ENCODE peak calls at places on chromosome 2, in seven cellular contexts. One of them, this sample, is unnamed.

GRCh38 chr2:183248866-183249567 is 124.8 kb downstream of the NUP35 start:
- DNase-seq in HFFc6: peak
- DNase-seq in AG09319: no peak
- DNase-seq in brain microvascular endothelial cell: peak
- DNase-seq in adipocyte: peak
- DNase-seq in heart right ventricle: no peak
- DNase-seq in CD4-positive, alpha-beta memory T cell: no peak
- DNase-seq in this sample: peak

GRCh38 chr2:98327776-98328175 is 18.5 kb upstream of the CNGA3 start:
- DNase-seq in AG09319: no peak
- DNase-seq in CD4-positive, alpha-beta memory T cell: no peak
- DNase-seq in adipocyte: no peak
- DNase-seq in heart right ventricle: no peak
- DNase-seq in HFFc6: no peak
- DNase-seq in brain microvascular endothelial cell: no peak
- DNase-seq in this sample: no peak

GRCh38 chr2:168945508-168945907 is 44.4 kb downstream of the G6PC2 start:
- DNase-seq in adipocyte: no peak
- DNase-seq in heart right ventricle: no peak
- DNase-seq in CD4-positive, alpha-beta memory T cell: no peak
- DNase-seq in HFFc6: no peak
- DNase-seq in AG09319: no peak
- DNase-seq in brain microvascular endothelial cell: no peak
- DNase-seq in this sample: no peak

GRCh38 chr2:215029936-215030335 is 108.5 kb downstream of the ABCA12 start:
- DNase-seq in CD4-positive, alpha-beta memory T cell: no peak
- DNase-seq in adipocyte: no peak
- DNase-seq in brain microvascular endothelial cell: no peak
- DNase-seq in HFFc6: no peak
- DNase-seq in heart right ventricle: no peak
- DNase-seq in AG09319: no peak
- DNase-seq in this sample: no peak

GRCh38 chr2:114049826-114050225 is 159.9 kb downstream of the ACTR3 start:
- DNase-seq in CD4-positive, alpha-beta memory T cell: no peak
- DNase-seq in brain microvascular endothelial cell: no peak
- DNase-seq in heart right ventricle: no peak
- DNase-seq in adipocyte: no peak
- DNase-seq in AG09319: no peak
- DNase-seq in HFFc6: no peak
- DNase-seq in this sample: no peak

GRCh38 chr2:172710584-172711024 is 25.0 kb upstream of the RAPGEF4 start:
- DNase-seq in brain microvascular endothelial cell: peak
- DNase-seq in AG09319: peak
- DNase-seq in CD4-positive, alpha-beta memory T cell: no peak
- DNase-seq in adipocyte: peak
- DNase-seq in HFFc6: peak
- DNase-seq in heart right ventricle: no peak
- DNase-seq in this sample: no peak

GRCh38 chr2:36904636-36905035 is 61.7 kb downstream of the STRN start:
- DNase-seq in AG09319: no peak
- DNase-seq in adipocyte: no peak
- DNase-seq in heart right ventricle: no peak
- DNase-seq in CD4-positive, alpha-beta memory T cell: no peak
- DNase-seq in HFFc6: no peak
- DNase-seq in brain microvascular endothelial cell: no peak
- DNase-seq in this sample: no peak

GRCh38 chr2:156399224-156399949 is 36.8 kb upstream of the GPD2 start:
- DNase-seq in adipocyte: peak
- DNase-seq in heart right ventricle: no peak
- DNase-seq in AG09319: peak
- DNase-seq in CD4-positive, alpha-beta memory T cell: no peak
- DNase-seq in HFFc6: peak
- DNase-seq in brain microvascular endothelial cell: no peak
- DNase-seq in this sample: no peak

GRCh38 chr2:200756618-200757321 is 54.9 kb upstream of the BZW1 start:
- DNase-seq in AG09319: no peak
- DNase-seq in heart right ventricle: no peak
- DNase-seq in adipocyte: peak
- DNase-seq in brain microvascular endothelial cell: peak
- DNase-seq in HFFc6: peak
- DNase-seq in CD4-positive, alpha-beta memory T cell: no peak
- DNase-seq in this sample: no peak

GRCh38 chr2:101753207-101753616 is 55.7 kb downstream of the MAP4K4 start:
- DNase-seq in HFFc6: no peak
- DNase-seq in AG09319: no peak
- DNase-seq in heart right ventricle: no peak
- DNase-seq in brain microvascular endothelial cell: no peak
- DNase-seq in adipocyte: peak
- DNase-seq in CD4-positive, alpha-beta memory T cell: no peak
- DNase-seq in this sample: no peak

GRCh38 chr2:3424171-3424795 is 44.8 kb downstream of the TRAPPC12 start:
- DNase-seq in HFFc6: no peak
- DNase-seq in CD4-positive, alpha-beta memory T cell: no peak
- DNase-seq in AG09319: no peak
- DNase-seq in heart right ventricle: no peak
- DNase-seq in adipocyte: no peak
- DNase-seq in brain microvascular endothelial cell: no peak
- DNase-seq in this sample: no peak

GRCh38 chr2:226031078-226031937 is 631.8 kb downstream of the NYAP2 start:
- DNase-seq in adipocyte: peak
- DNase-seq in AG09319: peak
- DNase-seq in heart right ventricle: peak
- DNase-seq in brain microvascular endothelial cell: peak
- DNase-seq in HFFc6: peak
- DNase-seq in CD4-positive, alpha-beta memory T cell: no peak
- DNase-seq in this sample: peak

GRCh38 chr2:227324671-227325055 is 388 bp upstream of the MFF start:
- DNase-seq in adipocyte: peak
- DNase-seq in AG09319: no peak
- DNase-seq in heart right ventricle: no peak
- DNase-seq in CD4-positive, alpha-beta memory T cell: no peak
- DNase-seq in HFFc6: no peak
- DNase-seq in brain microvascular endothelial cell: no peak
- DNase-seq in this sample: peak

This sample was measured in HCT116.